ENCODE peak calls at places on chromosomes 6 and 20, in four cellular contexts. L is pancreas, J is fibroblast of mammary gland, G is K562. V is an unnamed sample.

GRCh38 chr6:167855825-167856425 is 29.2 kb downstream of the AFDN start:
- DNase-seq in G (peak), L (no peak), J (peak), V (no peak)

GRCh38 chr20:33789109-33789857 is 21.9 kb upstream of the CHMP4B start:
- DNase-seq in L (peak), J (peak), G (no peak), V (no peak)

GRCh38 chr6:89970609-89971337 is 76.5 kb downstream of the GJA10 start:
- DNase-seq in J (peak), L (peak), G (peak), V (peak)

GRCh38 chr6:43702522-43703440 is 15.2 kb upstream of the MRPS18A start:
- DNase-seq in L (peak), J (peak), G (peak), V (peak)

GRCh38 chr6:89793586-89793985 is 26.0 kb downstream of the MDN1 start:
- DNase-seq in L (no peak), G (no peak), J (no peak), V (no peak)

GRCh38 chr6:25714765-25715164 is 39.8 kb upstream of the SLC17A4 start:
- DNase-seq in G (no peak), L (no peak), J (no peak), V (no peak)

GRCh38 chr6:3578981-3579380 is 122.1 kb upstream of the SLC22A23 start:
- DNase-seq in L (no peak), J (no peak), G (no peak), V (no peak)

GRCh38 chr6:43308101-43308989 is at the start of gene CRIP3:
- DNase-seq in L (peak), G (peak), J (peak), V (peak)

GRCh38 chr6:28673800-28674671 is 148.4 kb downstream of the GPX5 start:
- DNase-seq in G (no peak), J (peak), L (peak), V (peak)

GRCh38 chr6:163608060-163608752 is 193.7 kb downstream of the QKI start:
- DNase-seq in J (no peak), L (no peak), G (no peak), V (no peak)

GRCh38 chr6:106194949-106195919 is 109.1 kb downstream of the PRDM1 start:
- DNase-seq in J (peak), G (no peak), L (no peak), V (no peak)

GRCh38 chr20:49445176-49445575 is 37.3 kb downstream of the KCNB1 start:
- DNase-seq in J (no peak), L (no peak), G (no peak), V (no peak)

GRCh38 chr20:20820104-20820503 is 107.7 kb upstream of the RALGAPA2 start:
- DNase-seq in J (peak), L (peak), G (peak), V (peak)

GRCh38 chr6:147759088-147759487 is 250.6 kb downstream of the SAMD5 start:
- DNase-seq in L (no peak), J (peak), G (no peak), V (no peak)

GRCh38 chr6:113642714-113643442 is 214.3 kb upstream of the MARCKS start:
- DNase-seq in J (no peak), G (peak), L (peak), V (peak)

GRCh38 chr6:169638915-169639314 is 62.9 kb downstream of the WDR27 start:
- DNase-seq in L (no peak), G (no peak), J (no peak), V (no peak)

GRCh38 chr6:30707281-30707850 is 9.7 kb downstream of the MDC1 start:
- DNase-seq in L (peak), J (no peak), G (no peak), V (no peak)

GRCh38 chr6:17885889-17886576 is 101.4 kb downstream of the KIF13A start:
- DNase-seq in J (no peak), G (no peak), L (no peak), V (no peak)

GRCh38 chr6:38150681-38151296 is 331.3 kb downstream of the ZFAND3 start:
- DNase-seq in L (no peak), G (no peak), J (no peak), V (no peak)

GRCh38 chr6:154345811-154346210 is 10.8 kb downstream of the IPCEF1 start:
- DNase-seq in J (no peak), G (no peak), L (no peak), V (no peak)

GRCh38 chr6:154341876-154342275 is 14.7 kb downstream of the IPCEF1 start:
- DNase-seq in J (no peak), L (no peak), G (no peak), V (peak)

GRCh38 chr6:154347981-154348380 is 8.6 kb downstream of the IPCEF1 start:
- DNase-seq in J (no peak), G (no peak), L (no peak), V (no peak)

GRCh38 chr6:154341326-154341725 is 15.3 kb downstream of the IPCEF1 start:
- DNase-seq in J (no peak), L (no peak), G (no peak), V (peak)

DNA sequence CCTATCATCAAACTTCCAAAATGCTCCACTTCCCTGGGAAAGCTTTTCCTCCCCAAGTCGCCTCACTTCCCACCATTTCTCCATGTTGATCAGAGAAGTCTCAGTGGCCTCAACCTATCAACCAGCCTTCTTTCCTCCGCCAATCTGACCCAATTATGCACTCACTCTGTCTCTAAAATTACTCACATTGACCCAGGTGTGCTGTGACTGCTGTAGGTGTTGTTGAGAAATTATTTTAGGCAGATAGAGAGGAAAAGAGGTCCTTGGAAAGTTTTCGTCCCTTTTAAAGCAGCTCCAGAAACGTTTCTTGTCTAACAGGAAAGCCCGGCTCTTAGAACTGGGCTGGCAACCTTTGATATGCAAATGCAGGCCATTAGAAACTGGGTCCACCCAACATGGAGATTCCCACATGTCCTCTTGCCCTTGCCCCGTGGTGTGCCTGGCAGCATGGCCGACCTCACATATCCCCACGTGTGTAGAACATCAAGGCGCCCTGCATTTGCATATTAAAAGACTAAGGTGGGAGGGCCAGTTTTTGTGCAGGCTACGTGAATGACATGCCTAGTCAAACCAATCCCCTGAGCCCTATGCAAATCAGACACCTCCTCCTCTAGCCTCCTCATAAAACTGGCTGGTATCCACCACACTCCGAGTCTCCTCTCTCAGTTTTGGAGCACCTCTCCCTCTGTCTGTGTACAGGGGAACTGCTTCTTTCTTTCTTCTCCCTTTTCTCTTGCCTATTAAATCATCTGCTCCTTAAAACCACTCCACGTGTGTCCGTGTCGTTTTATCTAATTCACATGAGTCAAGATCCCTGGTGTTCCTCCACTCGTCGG is 12.9 kb downstream of the IPCEF1 start:
- DNase-seq in G (peak), J (peak), L (peak), V (peak)
- H3K4me3 ChIP-seq in G (no peak), J (no peak), L (peak), V (peak)

DNA sequence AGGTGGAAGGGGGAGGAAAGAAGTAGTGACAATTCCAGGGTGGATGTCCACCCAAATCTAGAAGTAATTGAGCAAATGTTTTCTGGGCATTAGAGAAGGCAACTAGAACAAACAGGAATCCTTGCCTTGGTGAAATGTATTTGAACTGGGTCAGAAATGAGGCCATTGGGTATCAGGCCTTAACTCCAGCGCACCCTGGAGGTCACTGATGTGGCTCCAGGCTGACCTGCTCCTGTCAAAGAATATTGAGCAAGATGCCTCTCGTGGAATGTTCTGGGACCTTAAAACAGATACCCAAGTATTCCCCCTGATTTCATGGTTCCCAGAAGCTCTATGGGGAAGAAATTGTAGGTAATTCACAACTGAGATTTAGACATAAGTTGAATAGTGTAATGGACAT is 6.9 kb downstream of the HLA-DPB1 start:
- DNase-seq in G (peak), J (peak), L (no peak), V (no peak)
- H3K4me3 ChIP-seq in G (no peak), J (no peak), L (no peak), V (no peak)

DNA sequence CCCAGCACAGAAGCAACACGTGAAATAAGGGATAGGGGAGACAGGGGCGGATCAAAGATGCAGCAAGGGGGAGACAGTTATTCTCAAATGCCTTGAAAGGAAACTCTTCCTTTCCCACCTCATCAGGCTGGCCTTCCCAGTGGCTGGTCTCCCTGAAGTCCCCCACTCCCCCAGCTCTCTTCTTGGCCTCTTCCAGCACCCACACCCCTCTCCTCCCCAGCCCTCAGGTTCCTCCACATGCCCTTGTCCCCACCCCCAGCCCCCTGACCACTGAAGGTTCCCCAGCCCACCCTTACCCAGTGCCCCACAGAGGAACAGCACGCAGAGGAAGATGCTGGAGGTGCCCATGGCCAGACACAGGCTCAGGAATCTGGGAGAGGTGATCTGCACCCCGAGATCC is 1.7 kb upstream of the LY6G6D start:
- DNase-seq in G (no peak), L (no peak), J (no peak), V (no peak)
- H3K4me3 ChIP-seq in G (no peak), L (no peak), J (no peak), V (no peak)

GRCh38 chr6:71291991-71292390 is 3.4 kb downstream of the OGFRL1 start:
- DNase-seq in G (no peak), L (no peak), J (no peak), V (no peak)
- H3K4me3 ChIP-seq in G (no peak), L (no peak), J (no peak), V (no peak)

GRCh38 chr20:62554214-62554897 is 78.6 kb upstream of the GATA5 start:
- DNase-seq in L (no peak), J (no peak), G (no peak), V (no peak)

GRCh38 chr20:62553136-62553837 is 77.5 kb upstream of the GATA5 start:
- DNase-seq in J (no peak), L (no peak), G (no peak), V (no peak)

GRCh38 chr20:62555642-62556420 is 80.0 kb upstream of the GATA5 start:
- DNase-seq in L (no peak), J (no peak), G (no peak), V (no peak)

GRCh38 chr20:62553838-62554161 is 78.0 kb upstream of the GATA5 start:
- DNase-seq in G (no peak), L (no peak), J (no peak), V (no peak)

GRCh38 chr20:62554898-62555641 is 79.3 kb upstream of the GATA5 start:
- DNase-seq in J (no peak), G (no peak), L (no peak), V (no peak)
- H3K4me3 ChIP-seq in J (no peak), G (no peak), L (no peak), V (no peak)

GRCh38 chr6:118936304-118936703 is 1.3 kb upstream of the MCM9 start:
- DNase-seq in L (no peak), G (no peak), J (no peak), V (no peak)
- H3K4me3 ChIP-seq in L (no peak), G (no peak), J (no peak), V (no peak)

GRCh38 chr6:56245903-56246351 is 1.5 kb downstream of the COL21A1 start:
- DNase-seq in J (peak), L (no peak), G (no peak), V (no peak)

GRCh38 chr6:56244528-56245253 is 2.7 kb downstream of the COL21A1 start:
- DNase-seq in L (no peak), G (no peak), J (no peak), V (no peak)

GRCh38 chr6:56246941-56247653 is at the start of gene COL21A1:
- DNase-seq in L (peak), G (no peak), J (peak), V (no peak)

GRCh38 chr6:56247654-56248122 is 308 bp upstream of the COL21A1 start:
- DNase-seq in J (no peak), G (no peak), L (no peak), V (no peak)

GRCh38 chr6:56246544-56246940 is 838 bp downstream of the COL21A1 start:
- DNase-seq in L (no peak), J (no peak), G (no peak), V (no peak)
- H3K4me3 ChIP-seq in L (peak), J (peak), G (no peak), V (no peak)

DNA sequence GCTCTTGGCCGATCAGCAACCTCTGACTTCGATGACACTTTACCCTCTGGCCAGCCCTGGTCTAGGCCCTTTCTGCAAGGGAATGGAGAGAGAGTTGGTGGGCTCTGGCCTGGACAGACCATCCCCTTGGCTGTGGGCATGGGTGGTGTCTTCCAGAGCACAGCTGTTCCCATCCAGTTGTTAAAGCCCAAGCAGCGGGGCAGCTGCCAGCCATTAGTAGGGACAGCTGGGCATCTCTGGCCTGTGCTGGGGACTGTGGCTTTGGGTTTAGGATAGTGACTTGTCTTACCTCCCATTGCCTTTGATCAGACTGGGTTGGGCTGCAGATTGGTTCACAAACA is 2.8 kb downstream of the CDC25B start:
- DNase-seq in J (no peak), G (no peak), L (no peak), V (no peak)
- H3K4me3 ChIP-seq in J (peak), G (no peak), L (no peak), V (no peak)

V was measured in HAP-1.